ENCODE peak calls at places on chromosomes 12 and 14, in six cellular contexts. W is CD4-positive, alpha-beta T cell; A is activated gamma-delta T cell treated with Interleukin-2 at 50 U/mL for 16 hours; X is GM04504; P is NCI-H2081; B is endodermal cell. Q is an unnamed sample.

GRCh38 chr14:39107624-39108023 is 4.6 kb upstream of the SEC23A start:
- DNase-seq in W (no peak), A (no peak), X (no peak), P (peak), B (no peak), Q (no peak)

GRCh38 chr12:52912711-52913423 is 8.0 kb upstream of the KRT8 start:
- DNase-seq in W (no peak), A (no peak), X (no peak), P (no peak), B (peak), Q (peak)

GRCh38 chr14:101022916-101023435 is 119.5 kb upstream of the RTL1 start:
- DNase-seq in W (no peak), A (no peak), X (no peak), P (no peak), B (peak), Q (peak)

GRCh38 chr12:121295746-121296617 is 527 bp downstream of the CAMKK2 start:
- DNase-seq in W (peak), A (peak), X (no peak), P (no peak), B (peak), Q (peak)

GRCh38 chr12:48184549-48184922 is 1.1 kb downstream of the CCDC184 start:
- DNase-seq in W (no peak), A (no peak), X (no peak), P (no peak), B (peak), Q (no peak)

GRCh38 chr14:29240046-29240445 is 473.5 kb downstream of the FOXG1 start:
- DNase-seq in W (no peak), A (no peak), X (peak), P (no peak), B (no peak), Q (no peak)

GRCh38 chr14:81211844-81212243 is 8.9 kb downstream of the GTF2A1 start:
- DNase-seq in W (peak), A (peak), X (no peak), P (no peak), B (no peak), Q (no peak)

GRCh38 chr14:77882631-77883030 is 82.7 kb downstream of the ADCK1 start:
- DNase-seq in W (no peak), A (no peak), X (peak), P (no peak), B (no peak), Q (no peak)

GRCh38 chr12:52603314-52603713 is 2.1 kb upstream of the KRT72 start:
- DNase-seq in W (peak), A (peak), X (no peak), P (no peak), B (peak), Q (no peak)

GRCh38 chr12:14403711-14404164 is 38.3 kb downstream of the ATF7IP start:
- DNase-seq in W (peak), A (no peak), X (peak), P (peak), B (no peak), Q (peak)

GRCh38 chr12:48824905-48825304 is 6.6 kb downstream of the CACNB3 start:
- DNase-seq in W (no peak), A (no peak), X (no peak), P (no peak), B (no peak), Q (no peak)

GRCh38 chr12:110222027-110222426 is 59.0 kb upstream of the ATP2A2 start:
- DNase-seq in W (no peak), A (no peak), X (no peak), P (no peak), B (no peak), Q (no peak)

GRCh38 chr12:65565601-65566560 is 258.4 kb upstream of the HMGA2 start:
- DNase-seq in W (no peak), A (no peak), X (peak), P (no peak), B (peak), Q (no peak)

GRCh38 chr12:77746108-77746507 is 84.6 kb upstream of the NAV3 start:
- DNase-seq in W (no peak), A (no peak), X (no peak), P (peak), B (no peak), Q (no peak)

GRCh38 chr12:28933864-28934527 is 215.1 kb upstream of the FAR2 start:
- DNase-seq in W (no peak), A (no peak), X (no peak), P (no peak), B (no peak), Q (no peak)

GRCh38 chr12:2876431-2877046 is 435 bp downstream of the FOXM1 start:
- DNase-seq in W (no peak), A (peak), X (no peak), P (no peak), B (no peak), Q (no peak)

GRCh38 chr12:96501139-96501741 is 11.9 kb downstream of the CFAP54 start:
- DNase-seq in W (no peak), A (peak), X (no peak), P (peak), B (peak), Q (peak)

GRCh38 chr12:87667378-87667777 is 361.8 kb downstream of the C12orf50 start:
- DNase-seq in W (no peak), A (no peak), X (no peak), P (no peak), B (no peak), Q (no peak)

GRCh38 chr14:23681337-23681736 is 45.2 kb downstream of the DHRS2 start:
- DNase-seq in W (no peak), A (no peak), X (no peak), P (no peak), B (no peak), Q (no peak)

GRCh38 chr12:113099364-113099763 is 36.2 kb downstream of the RASAL1 start:
- DNase-seq in W (no peak), A (no peak), X (no peak), P (no peak), B (no peak), Q (no peak)

GRCh38 chr14:103887170-103887501 is 39.8 kb upstream of the PPP1R13B start:
- DNase-seq in W (no peak), A (no peak), X (no peak), P (no peak), B (no peak), Q (no peak)

GRCh38 chr14:103517626-103518415 is 4.8 kb downstream of the CKB start:
- DNase-seq in W (no peak), A (no peak), X (no peak), P (no peak), B (no peak), Q (no peak)

GRCh38 chr14:68785817-68786490 is 6.9 kb downstream of the ZFP36L1 start:
- DNase-seq in W (peak), A (peak), X (no peak), P (no peak), B (peak), Q (peak)

GRCh38 chr14:22982477-22983245 is at the start of gene AJUBA:
- DNase-seq in W (peak), A (peak), X (peak), P (no peak), B (peak), Q (peak)

GRCh38 chr14:51783765-51784164 is 76.6 kb upstream of the GNG2 start:
- DNase-seq in W (no peak), A (no peak), X (peak), P (no peak), B (no peak), Q (no peak)

GRCh38 chr14:52052289-52052943 is 16.4 kb downstream of the NID2 start:
- DNase-seq in W (no peak), A (no peak), X (peak), P (no peak), B (no peak), Q (no peak)

GRCh38 chr12:4196805-4197420 is 76.6 kb upstream of the CCND2 start:
- DNase-seq in W (no peak), A (no peak), X (no peak), P (no peak), B (no peak), Q (no peak)

GRCh38 chr14:73754911-73755360 is 40.8 kb upstream of the PNMA1 start:
- DNase-seq in W (no peak), A (no peak), X (peak), P (no peak), B (peak), Q (no peak)

GRCh38 chr14:65131176-65131765 is 29.0 kb upstream of the MAX start:
- DNase-seq in W (no peak), A (no peak), X (peak), P (no peak), B (no peak), Q (peak)

GRCh38 chr12:7935773-7936581 is at the start of gene SLC2A3:
- DNase-seq in W (peak), A (peak), X (peak), P (no peak), B (peak), Q (peak)

GRCh38 chr12:105928436-105928835 is 210.3 kb downstream of the NUAK1 start:
- DNase-seq in W (no peak), A (no peak), X (no peak), P (no peak), B (no peak), Q (peak)

Q was measured in colonic mucosa.